ENCODE peak calls at places on chromosome 6, in five cellular contexts. Q is HFF-Myc, C is BJ, G is cardiac fibroblast, A is astrocyte of the spinal cord. Y is an unnamed sample.

GRCh38 chr6:119002069-119002468 is 67.1 kb upstream of the MCM9 start:
- DNase-seq in Q (no peak), C (no peak), G (no peak), A (no peak), Y (no peak)

GRCh38 chr6:389622-390021 is 1.9 kb upstream of the IRF4 start:
- DNase-seq in Q (no peak), C (no peak), G (no peak), A (no peak), Y (no peak)

GRCh38 chr6:83815631-83816030 is 37.5 kb upstream of the RIPPLY2 start:
- DNase-seq in Q (peak; percentile 14), C (no peak), G (peak; percentile 19), A (no peak), Y (no peak)

GRCh38 chr6:3019065-3019464 is 19.4 kb downstream of the NQO2 start:
- DNase-seq in Q (no peak), C (no peak), G (no peak), A (no peak), Y (no peak)

GRCh38 chr6:62283828-62284411 is 2.1 kb downstream of the KHDRBS2 start:
- DNase-seq in Q (peak; percentile 0), C (no peak), G (peak; percentile 52), A (peak; percentile 1), Y (no peak)

GRCh38 chr6:128738112-128738511 is 144.8 kb upstream of the LAMA2 start:
- DNase-seq in Q (no peak), C (no peak), G (no peak), A (no peak), Y (no peak)

GRCh38 chr6:36028088-36028886 is 679 bp downstream of the MAPK14 start:
- DNase-seq in Q (no peak), C (no peak), G (peak; percentile 23), A (peak; percentile 18), Y (no peak)

GRCh38 chr6:111710911-111711310 is 105.2 kb upstream of the TRAF3IP2 start:
- DNase-seq in Q (no peak), C (no peak), G (no peak), A (no peak), Y (no peak)

GRCh38 chr6:38543022-38543421 is 96.7 kb downstream of the BTBD9 start:
- DNase-seq in Q (no peak), C (no peak), G (no peak), A (no peak), Y (no peak)

GRCh38 chr6:8820313-8820712 is 385.0 kb upstream of the SLC35B3 start:
- DNase-seq in Q (no peak), C (no peak), G (no peak), A (no peak), Y (no peak)

GRCh38 chr6:17042422-17043147 is 59.3 kb upstream of the STMND1 start:
- DNase-seq in Q (peak; percentile 38), C (no peak), G (peak; percentile 56), A (peak; percentile 31), Y (no peak)

GRCh38 chr6:132490024-132490423 is 22.9 kb downstream of the STX7 start:
- DNase-seq in Q (no peak), C (peak; percentile 12), G (peak; percentile 69), A (no peak), Y (no peak)

GRCh38 chr6:138291036-138291848 is 73.0 kb upstream of the PBOV1 start:
- DNase-seq in Q (no peak), C (no peak), G (no peak), A (no peak), Y (no peak)

GRCh38 chr6:43074847-43075741 is 1.0 kb upstream of the PTK7 start:
- DNase-seq in Q (peak; percentile 78), C (no peak), G (peak; percentile 41), A (peak; percentile 84), Y (peak; percentile 46)

GRCh38 chr6:56691201-56691595 is 48.5 kb upstream of the DST start:
- DNase-seq in Q (no peak), C (no peak), G (no peak), A (no peak), Y (no peak)

GRCh38 chr6:46473866-46474265 is 17.4 kb downstream of the RCAN2 start:
- DNase-seq in Q (no peak), C (no peak), G (peak; percentile 23), A (no peak), Y (no peak)

GRCh38 chr6:148760568-148761531 is 14.0 kb downstream of the UST start:
- DNase-seq in Q (no peak), C (peak; percentile 59), G (peak; percentile 93), A (peak; percentile 94), Y (peak; percentile 90)

GRCh38 chr6:170063431-170063830 is 227.4 kb downstream of the DLL1 start:
- DNase-seq in Q (no peak), C (no peak), G (no peak), A (no peak), Y (no peak)

GRCh38 chr6:135568366-135568765 is 70.8 kb upstream of the AHI1 start:
- DNase-seq in Q (peak; percentile 1), C (peak; percentile 32), G (peak; percentile 81), A (peak; percentile 91), Y (peak; percentile 79)

GRCh38 chr6:143507358-143508145 is 4.0 kb downstream of the FUCA2 start:
- DNase-seq in Q (peak; percentile 14), C (no peak), G (no peak), A (no peak), Y (no peak)

GRCh38 chr6:76817429-76817828 is 645.9 kb downstream of the HTR1B start:
- DNase-seq in Q (no peak), C (no peak), G (no peak), A (no peak), Y (no peak)

DNA sequence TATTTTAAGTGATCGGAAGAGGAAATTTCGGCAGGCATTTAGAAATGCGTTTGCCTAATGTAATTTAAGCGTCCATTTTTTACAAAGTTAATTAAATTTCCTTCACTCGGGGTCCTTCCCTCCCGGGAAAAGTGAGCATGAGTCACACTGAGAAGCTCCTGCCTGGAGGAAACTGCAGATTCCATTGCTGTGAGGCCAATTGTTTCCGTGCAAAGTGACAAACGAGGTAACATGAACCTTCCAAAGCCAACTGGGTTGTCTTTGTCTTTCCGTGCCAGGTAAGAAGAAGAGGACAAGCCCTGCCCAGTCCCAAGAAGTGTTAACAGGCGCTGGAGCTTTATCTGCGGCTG is 61.2 kb upstream of the HDDC2 start:
- DNase-seq in Q (no peak), C (no peak), G (peak; percentile 61), A (peak; percentile 68), Y (no peak)
- H3K4me3 ChIP-seq in Q (peak overlapping the region; percentile 31), C (peak overlapping the region; percentile 35), G (peak overlapping the region; percentile 39), A (peak overlapping the region; percentile 42), Y (peak overlapping the region; percentile 42)

DNA sequence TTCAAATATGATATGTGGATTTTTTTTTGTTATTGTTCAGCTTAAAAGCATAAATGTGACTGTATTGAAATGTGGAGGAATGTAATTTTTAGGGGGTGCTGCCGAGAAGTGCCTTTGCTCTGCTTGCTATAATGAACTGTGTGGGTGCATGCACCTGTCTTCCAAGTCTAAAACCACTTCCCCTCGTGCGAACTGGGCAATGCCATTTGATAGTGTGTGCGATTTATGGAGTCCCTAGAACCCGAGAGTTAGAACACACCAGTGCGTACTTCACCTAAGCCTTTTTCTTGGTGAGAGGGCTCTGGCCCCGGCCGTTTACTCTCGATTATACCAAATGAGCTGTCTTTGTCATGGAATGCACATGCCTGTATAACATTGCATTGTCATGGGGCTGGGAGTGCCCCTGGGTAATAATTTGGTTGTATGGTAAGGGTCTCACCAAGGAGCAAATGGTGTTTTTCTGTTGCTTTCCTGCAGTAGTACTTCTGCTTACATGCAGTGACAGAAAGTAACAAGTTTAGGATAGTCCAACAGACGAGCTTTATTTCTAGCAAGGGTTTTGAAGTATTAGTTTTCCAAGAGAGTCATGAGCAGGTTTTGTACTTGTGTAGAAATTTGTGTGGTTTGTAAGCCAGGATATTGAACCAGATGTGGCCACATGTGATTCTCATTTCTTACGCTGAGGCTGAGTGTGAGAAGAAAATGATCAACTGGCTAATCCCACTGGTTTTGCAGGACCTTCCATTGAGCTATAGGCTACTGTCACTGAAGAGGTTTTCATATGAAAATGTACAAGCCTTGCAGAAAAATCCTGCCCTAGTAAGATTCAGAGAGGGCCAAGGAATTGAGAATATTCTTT is 172.4 kb downstream of the DTNBP1 start:
- DNase-seq in Q (no peak), C (no peak), G (no peak), A (no peak), Y (no peak)
- H3K4me3 ChIP-seq in Q (no peak overlapping the region), C (no peak overlapping the region), G (no peak overlapping the region), A (no peak overlapping the region), Y (no peak overlapping the region)

GRCh38 chr6:166252601-166253000 is 55.6 kb downstream of the PRR18 start:
- DNase-seq in Q (no peak), C (no peak), G (no peak), A (no peak), Y (no peak)
- H3K4me3 ChIP-seq in Q (no peak overlapping the region), C (no peak overlapping the region), G (no peak overlapping the region), A (no peak overlapping the region), Y (no peak overlapping the region)

DNA sequence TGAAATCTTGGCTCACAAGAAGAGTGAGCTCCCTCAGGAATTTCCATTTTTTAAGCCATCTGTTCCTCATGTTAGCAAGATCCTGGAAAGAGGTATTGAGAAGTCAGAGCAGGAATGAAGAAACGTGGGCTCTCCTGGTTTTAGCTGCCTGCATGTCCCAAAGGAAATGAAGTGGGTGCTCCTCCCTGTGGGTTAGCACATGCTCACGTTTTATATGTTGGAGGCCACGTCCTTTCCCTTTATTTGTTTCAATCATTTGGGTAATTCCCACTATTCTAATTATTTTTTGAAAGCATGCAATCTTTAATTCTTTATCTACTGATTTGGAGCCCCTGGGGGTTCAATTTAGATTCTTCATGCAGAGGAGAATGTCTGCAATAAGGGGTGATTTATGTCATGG is 4.3 kb upstream of the MAP3K4 start:
- DNase-seq in Q (no peak), C (no peak), G (no peak), A (no peak), Y (no peak)
- H3K4me3 ChIP-seq in Q (no peak overlapping the region), C (no peak overlapping the region), G (no peak overlapping the region), A (no peak overlapping the region), Y (no peak overlapping the region)

GRCh38 chr6:154596701-154597100 is 86.2 kb upstream of the CNKSR3 start:
- DNase-seq in Q (no peak), C (no peak), G (no peak), A (no peak), Y (no peak)

GRCh38 chr6:154598403-154598802 is 87.9 kb upstream of the CNKSR3 start:
- DNase-seq in Q (no peak), C (no peak), G (no peak), A (no peak), Y (no peak)

GRCh38 chr6:154594474-154595198 is 84.2 kb upstream of the CNKSR3 start:
- DNase-seq in Q (no peak), C (no peak), G (no peak), A (no peak), Y (no peak)

GRCh38 chr6:154595538-154595937 is 85.1 kb upstream of the CNKSR3 start:
- DNase-seq in Q (no peak), C (no peak), G (no peak), A (no peak), Y (no peak)

GRCh38 chr6:154595997-154596396 is 85.5 kb upstream of the CNKSR3 start:
- DNase-seq in Q (no peak), C (no peak), G (no peak), A (no peak), Y (no peak)
- H3K4me3 ChIP-seq in Q (no peak overlapping the region), C (no peak overlapping the region), G (no peak overlapping the region), A (no peak overlapping the region), Y (no peak overlapping the region)

Y was measured in AG09309.